ENCODE peak calls at places on chromosome 1, in seven cellular contexts. P is BJ; T is astrocyte of the spinal cord; S is HFFc6; B is Calu3; Q is CD8-positive, alpha-beta T cell; N is MM.1S. A is an unnamed sample.

GRCh38 chr1:45007311-45007710 is 3.8 kb downstream of the HECTD3 start:
- DNase-seq in B (no peak), N (no peak), S (no peak), T (no peak), P (no peak), Q (no peak), A (no peak)

GRCh38 chr1:11730429-11730861 is 5.5 kb upstream of the AGTRAP start:
- DNase-seq in B (no peak), Q (peak; percentile 68), N (peak; percentile 74), T (no peak), S (no peak), P (no peak), A (peak; percentile 53)

GRCh38 chr1:198986041-198986440 is 347.2 kb downstream of the PTPRC start:
- DNase-seq in N (no peak), T (no peak), B (no peak), P (no peak), Q (no peak), S (no peak), A (no peak)

GRCh38 chr1:78884685-78885452 is 121.7 kb downstream of the ADGRL4 start:
- DNase-seq in T (peak; percentile 25), B (no peak), N (no peak), S (no peak), Q (no peak), P (no peak), A (no peak)

GRCh38 chr1:4090976-4091660 is 191.0 kb upstream of the C1orf174 start:
- DNase-seq in Q (no peak), N (no peak), T (no peak), B (no peak), S (no peak), P (no peak), A (no peak)

GRCh38 chr1:107926436-107927080 is 38.4 kb downstream of the VAV3 start:
- DNase-seq in P (no peak), T (peak; percentile 39), N (no peak), Q (no peak), S (no peak), B (no peak), A (no peak)

GRCh38 chr1:235898126-235898525 is 31.4 kb upstream of the LYST start:
- DNase-seq in Q (no peak), B (no peak), P (no peak), N (no peak), S (no peak), T (peak; percentile 42), A (no peak)

GRCh38 chr1:201149400-201149799 is 4.9 kb downstream of the TMEM9 start:
- DNase-seq in T (peak; percentile 29), P (no peak), B (peak; percentile 43), N (peak; percentile 69), S (peak; percentile 40), Q (no peak), A (peak; percentile 58)

GRCh38 chr1:179591253-179591591 is 410 bp upstream of the TDRD5 start:
- DNase-seq in N (no peak), S (no peak), T (no peak), Q (no peak), P (no peak), B (no peak), A (no peak)

DNA sequence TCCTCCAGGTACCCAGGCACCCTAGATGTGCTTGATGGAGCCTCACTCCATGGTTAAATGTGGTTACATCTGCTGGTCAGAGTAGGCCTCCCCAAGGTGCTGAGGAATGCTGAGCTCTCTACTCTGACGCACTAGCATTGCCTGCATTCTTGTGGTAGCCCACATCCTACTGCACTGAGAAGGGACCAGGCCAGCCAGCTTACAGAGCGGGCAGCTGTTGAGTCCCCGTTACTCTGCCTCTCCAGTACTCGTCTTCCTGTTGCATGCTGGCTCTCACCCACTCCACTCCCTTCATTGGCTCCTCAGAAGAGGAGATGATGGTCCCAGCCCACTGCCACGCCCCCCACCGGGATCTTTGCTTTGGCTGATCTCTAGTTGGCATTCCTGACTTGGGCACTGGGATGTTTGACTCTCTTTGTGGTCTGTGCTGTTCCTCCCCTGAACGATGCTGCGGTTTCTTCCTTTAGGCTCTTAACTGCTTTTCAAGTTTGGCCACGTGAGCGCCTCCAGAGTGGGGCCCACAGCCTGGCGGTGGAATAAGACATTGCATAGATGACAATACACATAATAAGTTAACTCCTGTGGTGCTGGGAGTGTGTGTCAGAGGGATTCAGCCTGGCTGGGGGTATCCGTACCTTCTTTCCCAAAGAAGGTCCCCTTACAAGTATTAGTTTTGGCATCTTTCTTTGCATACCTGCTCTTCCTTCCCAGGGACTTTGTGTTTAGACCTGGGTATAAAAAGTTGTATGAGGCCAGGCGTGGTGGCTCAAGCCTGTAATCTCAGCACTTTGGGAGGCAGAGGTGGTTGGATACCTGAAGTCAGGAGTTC is 18.6 kb downstream of the AZIN2 start:
- DNase-seq in S (peak; percentile 100), N (peak; percentile 98), B (peak; percentile 92), Q (peak; percentile 82), T (peak; percentile 100), P (peak; percentile 100), A (no peak)
- TF ChIP-seq CTCF in S (peak; percentile 83), N (peak; percentile 73), B (peak; percentile 54), Q (peak; percentile 61), T (peak; percentile 70), P (peak; percentile 68), A (no peak)

DNA sequence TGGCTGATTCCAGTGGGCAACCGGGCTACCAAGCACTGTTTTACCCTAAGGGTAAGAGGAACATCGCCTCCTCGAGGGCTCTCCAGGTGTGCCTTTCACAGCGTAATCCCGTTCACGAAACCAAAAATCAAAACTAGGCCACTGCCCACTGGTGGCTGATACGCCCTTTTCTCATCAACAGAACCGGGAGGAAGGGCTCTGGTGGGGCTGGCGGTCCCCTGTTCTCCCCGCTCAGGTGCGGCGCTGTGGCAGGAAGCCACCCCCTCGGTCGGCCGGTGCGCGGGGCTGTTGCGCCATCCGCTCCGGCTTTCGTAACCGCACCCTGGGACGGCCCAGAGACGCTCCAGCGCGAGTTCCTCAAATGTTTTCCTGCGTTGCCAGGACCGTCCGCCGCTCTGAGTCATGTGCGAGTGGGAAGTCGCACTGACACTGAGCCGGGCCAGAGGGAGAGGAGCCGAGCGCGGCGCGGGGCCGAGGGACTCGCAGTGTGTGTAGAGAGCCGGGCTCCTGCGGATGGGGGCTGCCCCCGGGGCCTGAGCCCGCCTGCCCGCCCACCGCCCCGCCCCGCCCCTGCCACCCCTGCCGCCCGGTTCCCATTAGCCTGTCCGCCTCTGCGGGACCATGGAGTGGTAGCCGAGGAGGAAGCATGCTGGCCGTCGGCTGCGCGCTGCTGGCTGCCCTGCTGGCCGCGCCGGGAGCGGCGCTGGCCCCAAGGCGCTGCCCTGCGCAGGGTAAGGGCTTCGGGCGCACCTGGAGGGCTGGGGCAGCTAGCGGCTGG is at the start of gene IL6R:
- DNase-seq in B (peak; percentile 92), T (peak; percentile 89), Q (peak; percentile 85), S (peak; percentile 94), P (peak; percentile 57), N (peak; percentile 99), A (peak; percentile 63)
- TF ChIP-seq CTCF in B (no peak), T (peak; percentile 61), Q (peak; percentile 33), S (peak; percentile 74), P (peak; percentile 39), N (peak; percentile 74), A (peak; percentile 62)

DNA sequence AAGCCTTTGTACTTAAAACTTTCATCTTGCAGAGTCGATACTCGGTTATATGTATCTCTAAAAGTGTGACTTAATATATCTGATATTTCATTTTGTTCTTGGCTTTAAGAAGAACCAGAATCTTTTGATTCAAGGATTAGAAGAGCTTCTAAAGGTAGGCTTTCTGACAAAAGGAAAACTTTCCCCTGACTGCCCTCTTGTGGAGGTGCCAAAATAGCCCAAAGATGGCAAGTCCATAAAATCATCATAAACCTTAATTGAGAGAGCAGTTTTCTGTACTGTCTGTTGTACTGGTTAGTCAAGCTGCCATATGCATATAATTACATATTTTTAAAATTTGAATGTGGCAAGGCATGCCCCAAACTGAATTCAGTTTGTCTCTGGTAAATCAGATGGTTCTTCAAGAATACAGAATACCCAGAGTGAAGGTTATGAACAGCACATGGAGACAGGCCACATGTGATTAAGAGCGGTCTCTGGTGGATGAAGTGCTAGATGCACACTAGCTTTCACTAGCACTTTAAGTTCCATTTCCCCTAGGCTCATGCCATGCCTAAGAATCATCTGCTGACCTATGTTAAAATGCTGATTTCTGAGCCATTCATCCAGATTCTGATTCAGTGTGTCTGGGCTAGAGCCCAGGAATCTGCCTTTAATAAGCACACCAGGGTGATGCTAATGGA is 27.7 kb upstream of the ELAVL4 start:
- DNase-seq in N (peak; percentile 51), B (peak; percentile 49), T (peak; percentile 1), P (no peak), Q (no peak), S (no peak), A (no peak)
- TF ChIP-seq CTCF in N (peak; percentile 57), B (peak; percentile 34), T (peak; percentile 28), P (no peak), Q (no peak), S (peak; percentile 11), A (peak; percentile 26)

GRCh38 chr1:40757084-40757483 is 26.5 kb upstream of the KCNQ4 start:
- DNase-seq in P (no peak), B (no peak), N (no peak), Q (no peak), T (no peak), S (no peak), A (no peak)

GRCh38 chr1:40756523-40756922 is 27.1 kb upstream of the KCNQ4 start:
- DNase-seq in N (no peak), T (no peak), S (no peak), Q (no peak), P (no peak), B (no peak), A (no peak)

GRCh38 chr1:40754201-40754600 is 29.4 kb upstream of the KCNQ4 start:
- DNase-seq in N (no peak), B (no peak), Q (no peak), S (no peak), T (no peak), P (no peak), A (no peak)

GRCh38 chr1:40753142-40753882 is 30.3 kb upstream of the KCNQ4 start:
- DNase-seq in P (no peak), N (no peak), T (no peak), Q (no peak), S (no peak), B (no peak), A (peak; percentile 62)

GRCh38 chr1:40755052-40755451 is 28.5 kb upstream of the KCNQ4 start:
- DNase-seq in B (no peak), N (no peak), S (no peak), Q (no peak), T (no peak), P (no peak), A (no peak)
- TF ChIP-seq CTCF in B (no peak), N (no peak), S (no peak), Q (no peak), T (no peak), P (no peak), A (no peak)

DNA sequence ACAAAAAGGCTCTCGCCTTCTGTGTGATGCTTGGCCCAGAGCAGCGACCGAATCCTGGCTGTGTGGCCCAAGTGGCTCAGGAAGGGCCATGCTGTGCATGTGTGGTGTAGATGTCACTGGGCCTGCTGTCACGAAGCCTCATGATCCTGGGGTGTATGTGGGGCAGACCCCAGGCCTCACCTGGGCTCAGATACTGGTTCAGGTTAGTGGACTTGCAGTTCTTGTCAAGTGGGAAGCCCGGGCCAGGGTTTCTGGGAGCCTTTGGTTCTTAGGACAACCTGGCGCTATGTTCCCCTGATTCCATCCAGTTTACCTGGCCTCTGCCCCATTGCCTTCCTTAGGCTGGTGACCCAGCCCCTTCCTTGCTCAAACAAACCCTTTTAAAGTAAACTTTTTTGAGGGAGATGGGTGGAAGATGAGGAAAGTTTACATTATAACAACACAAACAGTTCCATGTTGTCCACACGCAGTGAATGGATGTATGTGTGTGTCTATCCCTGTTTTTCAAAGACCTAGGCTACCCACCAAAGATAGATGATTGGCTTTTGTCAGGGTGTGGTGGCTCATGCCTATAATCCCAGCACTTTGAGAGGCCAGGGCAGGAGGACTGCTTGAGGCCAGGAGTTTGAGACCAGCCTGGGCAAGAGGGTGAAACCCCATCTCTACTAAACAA is 84.3 kb downstream of the UCK2 start:
- DNase-seq in N (no peak), P (no peak), B (no peak), Q (no peak), S (no peak), T (no peak), A (no peak)
- TF ChIP-seq CTCF in N (no peak), P (no peak), B (no peak), Q (no peak), S (no peak), T (no peak), A (no peak)

GRCh38 chr1:225580180-225581099 is 72.5 kb downstream of the ENAH start:
- DNase-seq in T (no peak), S (no peak), B (no peak), N (no peak), P (no peak), Q (no peak), A (no peak)
- TF ChIP-seq CTCF in T (no peak), S (no peak), B (no peak), N (no peak), P (no peak), Q (no peak), A (no peak)

A was measured in GM10248.